ENCODE peak calls at places on chromosomes 16 and 17, in ten cellular contexts. J is IMR-90; S is esophagus squamous epithelium; K is CD4-positive, CD25-positive, alpha-beta regulatory T cell; C is astrocyte; Z is A673; E is CD8-positive, alpha-beta memory T cell; P is cardiac muscle cell; B is HL-60; L is stomach. I is an unnamed sample. For H3K27me3, the result is how much of the 10 kb centered on the place peaks cover.

GRCh38 chr17:60639019-60639330 is 38.7 kb upstream of the BCAS3 start:
- DNase-seq in J (no peak), S (no peak), K (no peak), C (no peak), Z (no peak), E (no peak), P (no peak), B (no peak), L (no peak), I (no peak)

GRCh38 chr16:10178079-10178478 is 4.1 kb downstream of the GRIN2A start:
- DNase-seq in J (no peak), S (no peak), K (no peak), C (no peak), Z (no peak), E (no peak), P (no peak), B (no peak), L (no peak), I (no peak)

GRCh38 chr16:78882150-78882549 is 718.4 kb downstream of the MAF start:
- DNase-seq in J (no peak), S (no peak), K (no peak), C (no peak), Z (no peak), E (no peak), P (no peak), B (no peak), L (no peak), I (no peak)

GRCh38 chr16:3484328-3485096 is 10.8 kb downstream of the C16orf90 start:
- DNase-seq in J (no peak), S (no peak), K (no peak), C (no peak), Z (no peak), E (peak), P (no peak), B (no peak), L (no peak), I (no peak)

GRCh38 chr17:50787106-50787505 is 19.8 kb upstream of the ANKRD40CL start:
- DNase-seq in J (no peak), S (no peak), K (no peak), C (no peak), Z (no peak), E (no peak), P (no peak), B (no peak), L (no peak), I (no peak)

GRCh38 chr16:86519649-86520316 is 9.5 kb downstream of the FOXF1 start:
- DNase-seq in J (peak), S (no peak), K (peak), C (no peak), Z (peak), E (peak), P (peak), B (no peak), L (peak), I (no peak)

GRCh38 chr17:8820311-8821010 is 21.3 kb upstream of the MFSD6L start:
- DNase-seq in J (no peak), S (no peak), K (no peak), C (peak), Z (no peak), E (no peak), P (no peak), B (no peak), L (no peak), I (no peak)

GRCh38 chr16:89449726-89450335 is 40.5 kb downstream of the ANKRD11 start:
- DNase-seq in J (peak), S (no peak), K (no peak), C (peak), Z (no peak), E (no peak), P (no peak), B (no peak), L (no peak), I (no peak)

GRCh38 chr16:76386784-76387183 is 109.6 kb downstream of the CNTNAP4 start:
- DNase-seq in J (no peak), S (no peak), K (no peak), C (peak), Z (peak), E (no peak), P (no peak), B (peak), L (no peak), I (no peak)

GRCh38 chr17:73304971-73305786 is 6.6 kb downstream of the CDC42EP4 start:
- DNase-seq in J (peak), S (no peak), K (no peak), C (peak), Z (peak), E (no peak), P (peak), B (no peak), L (peak), I (peak)

GRCh38 chr17:8366231-8366630 is 10.3 kb downstream of the KRABD2 start:
- DNase-seq in J (peak), S (no peak), K (no peak), C (peak), Z (no peak), E (no peak), P (no peak), B (no peak), L (no peak), I (no peak)

GRCh38 chr17:73174126-73174525 is 9.3 kb downstream of the SSTR2 start:
- DNase-seq in J (no peak), S (no peak), K (no peak), C (no peak), Z (no peak), E (no peak), P (no peak), B (no peak), L (no peak), I (no peak)

GRCh38 chr17:1872976-1873375 is 43.2 kb downstream of the RPA1 start:
- DNase-seq in J (no peak), S (no peak), K (no peak), C (no peak), Z (no peak), E (no peak), P (no peak), B (no peak), L (no peak), I (no peak)

GRCh38 chr17:38750312-38751121 is 2.0 kb upstream of the PSMB3 start:
- DNase-seq in J (peak), S (no peak), K (peak), C (no peak), Z (peak), E (no peak), P (no peak), B (no peak), L (no peak), I (no peak)

GRCh38 chr17:30225919-30226553 is 9.5 kb downstream of the SLC6A4 start:
- DNase-seq in J (no peak), S (no peak), K (no peak), C (no peak), Z (no peak), E (no peak), P (no peak), B (no peak), L (no peak), I (no peak)

GRCh38 chr17:13016881-13017622 is 775 bp downstream of the ELAC2 start:
- DNase-seq in J (peak), S (no peak), K (no peak), C (no peak), Z (no peak), E (no peak), P (no peak), B (no peak), L (no peak), I (no peak)

GRCh38 chr17:13017623-13018462 is at the start of gene ELAC2:
- DNase-seq in J (peak), S (peak), K (peak), C (peak), Z (peak), E (peak), P (peak), B (peak), L (peak), I (peak)

GRCh38 chr17:13010959-13011358 is 6.9 kb downstream of the ELAC2 start:
- DNase-seq in J (no peak), S (no peak), K (no peak), C (no peak), Z (no peak), E (no peak), P (no peak), B (no peak), L (no peak), I (no peak)

GRCh38 chr17:13014801-13015200 is 3.0 kb downstream of the ELAC2 start:
- DNase-seq in J (no peak), S (no peak), K (no peak), C (no peak), Z (no peak), E (no peak), P (no peak), B (no peak), L (no peak), I (no peak)
- H3K27me3 ChIP-seq in J (under half), S (under half), K (under half), C (under half), Z (under half), E (under half), P (under half), B (under half), L (under half), I (under half)

DNA sequence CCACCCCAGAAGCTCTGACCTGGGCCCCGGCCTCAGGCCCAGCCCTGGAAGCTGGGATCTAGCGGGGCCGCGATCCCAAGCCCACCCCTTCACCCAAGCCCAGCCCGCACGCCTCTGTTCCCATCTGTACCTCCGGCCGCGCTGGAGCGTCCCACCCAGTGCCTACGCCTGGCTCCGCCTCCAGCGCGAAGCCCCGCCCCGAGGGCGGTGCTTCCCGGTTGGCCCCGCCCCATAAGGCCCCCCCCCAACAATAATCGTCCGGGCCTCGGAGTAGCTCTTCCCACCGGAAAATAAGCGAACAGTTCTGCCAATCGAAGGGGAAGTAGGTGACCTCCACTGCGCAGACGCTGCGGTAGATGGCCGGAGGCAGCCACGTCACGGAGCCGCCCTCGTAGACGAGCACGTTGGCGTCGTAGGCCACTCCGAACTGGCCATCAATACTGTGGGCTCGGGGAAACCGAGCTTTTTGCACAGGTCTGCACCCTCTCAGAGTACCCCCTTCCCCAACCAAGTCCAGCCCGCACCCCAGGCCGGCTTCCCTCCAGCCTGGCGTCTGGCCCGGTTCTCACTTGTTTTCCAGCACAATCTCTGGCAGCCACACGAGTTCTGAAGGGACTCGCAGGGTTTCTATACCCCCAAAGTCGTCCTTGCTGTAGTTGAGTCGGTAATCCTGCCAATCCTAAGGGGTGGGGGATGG is 1.1 kb downstream of the CHRNE start:
- DNase-seq in J (no peak), S (no peak), K (no peak), C (no peak), Z (no peak), E (peak), P (no peak), B (peak), L (no peak), I (no peak)
- H3K4me3 ChIP-seq in J (no peak), S (no peak), K (no peak), C (no peak), Z (no peak), E (no peak), P (no peak), B (no peak), L (no peak), I (no peak)

GRCh38 chr16:28110074-28110473 is 46.6 kb upstream of the GSG1L start:
- DNase-seq in J (peak), S (no peak), K (no peak), C (no peak), Z (no peak), E (no peak), P (no peak), B (peak), L (peak), I (no peak)
- H3K27ac ChIP-seq in J (peak), S (no peak), K (no peak), C (no peak), Z (no peak), E (no peak), P (no peak), B (peak), L (peak), I (no peak)

GRCh38 chr16:1272453-1273198 is 16.8 kb downstream of the TPSD1 start:
- DNase-seq in J (no peak), S (no peak), K (no peak), C (no peak), Z (no peak), E (no peak), P (no peak), B (no peak), L (no peak), I (no peak)

GRCh38 chr16:1275791-1276579 is 20.1 kb downstream of the TPSD1 start:
- DNase-seq in J (no peak), S (no peak), K (no peak), C (no peak), Z (no peak), E (no peak), P (no peak), B (no peak), L (no peak), I (no peak)

GRCh38 chr16:1273816-1274215 is 17.9 kb downstream of the TPSD1 start:
- DNase-seq in J (no peak), S (no peak), K (no peak), C (no peak), Z (no peak), E (no peak), P (no peak), B (no peak), L (no peak), I (no peak)

GRCh38 chr16:1276580-1276878 is 20.7 kb downstream of the TPSD1 start:
- DNase-seq in J (no peak), S (no peak), K (no peak), C (no peak), Z (no peak), E (no peak), P (no peak), B (no peak), L (no peak), I (no peak)

GRCh38 chr16:1271380-1271749 is 15.5 kb downstream of the TPSD1 start:
- DNase-seq in J (no peak), S (no peak), K (no peak), C (no peak), Z (no peak), E (no peak), P (no peak), B (no peak), L (no peak), I (no peak)
- H3K27me3 ChIP-seq in J (under half), S (under half), K (under half), C (under half), Z (under half), E (under half), P (under half), B (under half), L (under half), I (under half)

DNA sequence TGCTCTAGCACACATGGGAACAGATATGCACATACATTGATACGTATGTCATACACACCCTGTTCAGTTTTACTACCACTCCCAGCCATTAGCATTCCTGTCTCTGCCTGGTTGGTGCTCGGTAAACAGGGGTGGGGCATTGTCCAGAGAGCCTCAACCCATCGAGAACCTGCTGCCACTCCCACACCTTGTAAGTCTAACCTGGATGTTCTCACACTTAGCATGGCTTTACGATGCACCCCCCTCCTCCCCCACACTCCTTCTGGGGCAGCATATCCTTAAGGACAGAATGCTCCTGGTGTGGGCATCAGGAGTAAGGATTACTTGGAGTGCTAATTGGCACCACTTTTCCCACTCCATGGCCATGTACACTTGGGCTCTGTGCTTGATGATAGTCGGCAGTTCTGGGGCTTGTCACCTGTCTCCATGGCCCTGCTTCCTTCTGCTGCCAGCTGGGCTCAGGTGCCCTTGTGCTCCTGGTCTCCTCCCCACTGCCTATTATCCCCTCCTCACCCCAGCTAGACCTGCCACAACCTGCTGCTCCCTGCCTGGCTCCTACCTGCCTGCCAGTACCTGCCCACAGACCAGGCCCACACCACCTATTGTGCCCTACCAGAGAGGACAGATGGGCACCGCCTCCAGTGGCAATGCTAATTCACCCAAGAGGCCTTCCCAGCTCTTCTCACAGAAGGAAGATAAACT is 710 bp upstream of the RAPGEFL1 start:
- DNase-seq in J (no peak), S (no peak), K (no peak), C (no peak), Z (no peak), E (no peak), P (no peak), B (no peak), L (peak), I (peak)
- H3K4me3 ChIP-seq in J (no peak), S (peak), K (no peak), C (peak), Z (no peak), E (no peak), P (no peak), B (no peak), L (no peak), I (no peak)

GRCh38 chr16:22372882-22373661 is 1.3 kb downstream of the CDR2 start:
- DNase-seq in J (no peak), S (no peak), K (peak), C (no peak), Z (peak), E (no peak), P (no peak), B (no peak), L (no peak), I (no peak)

GRCh38 chr16:22373662-22374310 is 633 bp downstream of the CDR2 start:
- DNase-seq in J (no peak), S (no peak), K (peak), C (no peak), Z (peak), E (peak), P (peak), B (no peak), L (peak), I (peak)

GRCh38 chr16:22366889-22367288 is 7.5 kb downstream of the CDR2 start:
- DNase-seq in J (no peak), S (no peak), K (no peak), C (no peak), Z (no peak), E (no peak), P (no peak), B (no peak), L (no peak), I (no peak)

GRCh38 chr16:22369221-22369811 is 5.1 kb downstream of the CDR2 start:
- DNase-seq in J (peak), S (no peak), K (peak), C (no peak), Z (peak), E (no peak), P (no peak), B (no peak), L (no peak), I (no peak)

GRCh38 chr16:22370038-22370541 is 4.3 kb downstream of the CDR2 start:
- DNase-seq in J (peak), S (no peak), K (no peak), C (peak), Z (peak), E (no peak), P (no peak), B (no peak), L (no peak), I (no peak)
- H3K27ac ChIP-seq in J (peak), S (no peak), K (peak), C (peak), Z (peak), E (no peak), P (no peak), B (peak), L (peak), I (peak)

DNA sequence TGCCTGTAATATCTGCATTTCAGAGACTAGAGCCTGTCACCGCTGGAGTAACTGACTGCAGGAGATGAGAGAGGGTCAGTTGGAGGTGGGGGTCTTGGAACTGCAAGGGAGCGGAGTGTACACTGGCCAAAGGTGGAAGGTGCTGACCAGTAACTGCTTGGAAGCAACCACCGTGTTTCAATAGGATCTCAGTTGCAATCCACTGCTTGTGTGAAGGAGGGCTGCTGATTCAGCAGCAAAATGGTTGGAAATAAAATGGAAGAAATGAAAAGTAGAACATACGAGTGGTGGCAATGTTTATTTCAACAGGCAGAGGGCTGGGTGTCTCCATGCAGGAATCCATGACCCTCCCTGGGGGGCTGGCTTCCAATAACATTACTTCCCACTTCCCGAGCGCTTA is 2.1 kb upstream of the JPH3 start:
- DNase-seq in J (no peak), S (no peak), K (no peak), C (no peak), Z (no peak), E (no peak), P (no peak), B (no peak), L (no peak), I (no peak)
- H3K27me3 ChIP-seq in J (half or more), S (under half), K (under half), C (half or more), Z (half or more), E (under half), P (under half), B (under half), L (under half), I (under half)

DNA sequence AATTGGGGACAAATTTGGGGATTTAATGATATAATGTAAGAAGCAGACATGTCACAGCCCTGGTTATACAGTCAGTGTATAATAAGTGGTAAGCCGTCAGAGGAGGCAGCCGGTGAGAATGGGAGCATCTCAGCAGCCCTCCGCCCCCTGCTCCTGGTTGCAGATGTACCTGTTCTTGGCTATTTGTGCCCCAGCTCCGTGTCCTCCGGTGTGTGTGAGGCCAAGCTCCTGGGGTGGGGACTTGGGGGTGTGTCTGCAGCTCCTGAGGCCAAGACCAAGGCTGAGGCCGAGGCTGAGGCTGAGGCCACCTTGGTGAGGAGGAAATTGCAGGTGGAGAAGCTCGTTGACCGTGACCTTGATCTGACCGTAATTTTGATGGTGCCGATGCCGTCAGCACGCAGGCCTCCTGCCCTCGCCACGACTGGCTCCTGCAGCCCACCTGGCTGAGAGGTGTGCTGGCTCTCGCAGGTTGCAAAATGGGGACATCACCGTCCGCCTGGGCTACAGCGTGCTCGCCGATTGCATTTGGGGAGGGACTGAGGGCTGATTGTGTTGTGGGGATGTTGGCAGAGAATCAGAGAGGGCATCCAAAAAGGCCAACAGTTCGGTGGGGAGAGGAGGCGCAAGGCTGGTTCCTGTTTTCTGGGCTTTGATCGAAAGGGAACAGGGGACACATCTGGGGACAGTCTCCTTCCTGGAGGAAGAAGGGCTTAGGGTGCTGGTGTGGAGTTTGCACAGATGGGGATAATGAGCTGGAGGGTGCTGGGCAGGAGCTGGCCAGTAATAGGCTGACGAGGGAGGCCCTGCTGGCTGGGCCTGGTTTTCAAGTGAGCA is 288.3 kb downstream of the SEC14L1 start:
- DNase-seq in J (no peak), S (no peak), K (no peak), C (no peak), Z (no peak), E (no peak), P (no peak), B (peak), L (no peak), I (no peak)
- H3K4me3 ChIP-seq in J (no peak), S (no peak), K (no peak), C (no peak), Z (no peak), E (no peak), P (no peak), B (no peak), L (no peak), I (no peak)